ENCODE peak calls at places on chromosomes 1 and 21, in five cellular contexts. L is upper lobe of right lung, C is foreskin fibroblast, R is GM06990, G is PC-9. Y is an unnamed sample.

GRCh38 chr1:233282582-233282886 is 13.0 kb downstream of the PCNX2 start:
- DNase-seq in R (no peak), G (no peak), L (no peak), C (no peak), Y (no peak)

GRCh38 chr1:15714438-15715136 is 21.5 kb upstream of the SLC25A34 start:
- DNase-seq in R (no peak), C (peak), G (no peak), L (no peak), Y (no peak)

GRCh38 chr1:55275151-55275748 is 60.1 kb upstream of the USP24 start:
- DNase-seq in G (no peak), L (no peak), R (no peak), C (peak), Y (no peak)

GRCh38 chr1:222009105-222009730 is 267.3 kb upstream of the DUSP10 start:
- DNase-seq in L (no peak), G (peak), R (no peak), C (no peak), Y (no peak)

GRCh38 chr1:14737561-14738094 is 139.1 kb downstream of the KAZN start:
- DNase-seq in C (peak), R (no peak), G (no peak), L (no peak), Y (no peak)

GRCh38 chr1:110130113-110130591 is 17.9 kb downstream of the UBL4B start:
- DNase-seq in G (no peak), R (no peak), C (no peak), L (no peak), Y (no peak)

GRCh38 chr1:212699839-212700596 is at the start of gene BATF3:
- DNase-seq in L (peak), C (peak), G (no peak), R (peak), Y (peak)

GRCh38 chr1:94244816-94245215 is 7.4 kb upstream of the ARHGAP29 start:
- DNase-seq in L (no peak), R (no peak), G (no peak), C (no peak), Y (no peak)

GRCh38 chr1:42784946-42785693 is at the start of gene TMEM269:
- DNase-seq in G (no peak), R (no peak), C (peak), L (no peak), Y (peak)

GRCh38 chr1:8094481-8095241 is 68.6 kb upstream of the ERRFI1 start:
- DNase-seq in L (no peak), R (no peak), C (peak), G (no peak), Y (no peak)

GRCh38 chr21:17903029-17903806 is 84.1 kb upstream of the C21orf91 start:
- DNase-seq in R (peak), G (no peak), C (peak), L (no peak), Y (peak)

GRCh38 chr21:26759731-26760130 is 85.5 kb downstream of the ADAMTS1 start:
- DNase-seq in R (no peak), L (no peak), G (no peak), C (no peak), Y (no peak)

GRCh38 chr1:64744492-64745180 is at the start of gene RAVER2:
- DNase-seq in R (peak), L (peak), C (peak), G (peak), Y (peak)

GRCh38 chr21:41677671-41678015 is 89.2 kb downstream of the RIPK4 start:
- DNase-seq in L (peak), C (no peak), R (no peak), G (peak), Y (no peak)

GRCh38 chr1:25167269-25168192 is 64.8 kb downstream of the SYF2 start:
- DNase-seq in G (peak), L (no peak), R (no peak), C (no peak), Y (no peak)

GRCh38 chr1:228375578-228376261 is 30.9 kb downstream of the TRIM11 start:
- DNase-seq in C (no peak), R (no peak), G (no peak), L (peak), Y (no peak)

GRCh38 chr1:97160796-97161195 is 439.2 kb downstream of the PTBP2 start:
- DNase-seq in L (no peak), R (no peak), G (no peak), C (peak), Y (no peak)

GRCh38 chr1:33823401-33823800 is 40.5 kb upstream of the HMGB4 start:
- DNase-seq in L (no peak), R (no peak), G (no peak), C (no peak), Y (no peak)

GRCh38 chr1:24928631-24929090 is 1.4 kb downstream of the RUNX3 start:
- DNase-seq in G (no peak), C (no peak), R (no peak), L (no peak), Y (peak)

GRCh38 chr1:215083408-215083961 is 948 bp downstream of the KCNK2 start:
- DNase-seq in G (no peak), C (peak), R (no peak), L (peak), Y (no peak)

GRCh38 chr1:47232187-47232874 is at the start of gene TAL1:
- DNase-seq in L (no peak), G (no peak), C (no peak), R (no peak), Y (no peak)

GRCh38 chr21:41477641-41478318 is 30.2 kb downstream of the TMPRSS2 start:
- DNase-seq in C (peak), G (peak), L (peak), R (no peak), Y (no peak)

GRCh38 chr21:44714905-44715304 is 3.5 kb upstream of the TSPEAR start:
- DNase-seq in C (no peak), R (no peak), L (no peak), G (no peak), Y (no peak)

GRCh38 chr1:3816331-3817137 is 20.2 kb upstream of the LRRC47 start:
- DNase-seq in C (no peak), G (no peak), L (peak), R (no peak), Y (no peak)

GRCh38 chr21:45974073-45975016 is 7.2 kb upstream of the COL6A1 start:
- DNase-seq in C (peak), G (peak), R (no peak), L (peak), Y (no peak)

GRCh38 chr1:7574121-7575040 is 196.7 kb upstream of the VAMP3 start:
- DNase-seq in L (peak), R (no peak), G (no peak), C (no peak), Y (no peak)

GRCh38 chr1:42490237-42490636 is 27.2 kb downstream of the CCDC30 start:
- DNase-seq in C (no peak), L (no peak), G (no peak), R (no peak), Y (no peak)

GRCh38 chr1:30005972-30006619 is 717.3 kb downstream of the MATN1 start:
- DNase-seq in C (no peak), L (no peak), G (peak), R (no peak), Y (no peak)

GRCh38 chr1:179217943-179218507 is 11.5 kb downstream of the ABL2 start:
- DNase-seq in C (peak), G (no peak), L (no peak), R (no peak), Y (no peak)

GRCh38 chr1:174131032-174131638 is 28.2 kb upstream of the RABGAP1L start:
- DNase-seq in G (no peak), R (no peak), L (no peak), C (no peak), Y (no peak)

GRCh38 chr1:183264132-183264531 is 78.1 kb downstream of the LAMC2 start:
- DNase-seq in R (no peak), L (no peak), C (no peak), G (no peak), Y (no peak)

GRCh38 chr1:185337221-185337620 is 20.2 kb upstream of the IVNS1ABP start:
- DNase-seq in G (no peak), L (no peak), R (no peak), C (peak), Y (no peak)

GRCh38 chr21:45320261-45320990 is 32.7 kb upstream of the POFUT2 start:
- DNase-seq in G (no peak), L (peak), R (no peak), C (peak), Y (peak)

GRCh38 chr1:195897072-195897471 is 711.2 kb downstream of the KCNT2 start:
- DNase-seq in R (no peak), L (no peak), C (peak), G (no peak), Y (no peak)

GRCh38 chr1:157723157-157723556 is 22.6 kb upstream of the FCRL3 start:
- DNase-seq in R (no peak), G (no peak), C (no peak), L (no peak), Y (no peak)

GRCh38 chr1:157725214-157725577 is 24.6 kb upstream of the FCRL3 start:
- DNase-seq in C (no peak), R (peak), L (no peak), G (no peak), Y (no peak)

GRCh38 chr1:157721985-157722384 is 21.4 kb upstream of the FCRL3 start:
- DNase-seq in G (no peak), C (no peak), L (no peak), R (no peak), Y (no peak)

DNA sequence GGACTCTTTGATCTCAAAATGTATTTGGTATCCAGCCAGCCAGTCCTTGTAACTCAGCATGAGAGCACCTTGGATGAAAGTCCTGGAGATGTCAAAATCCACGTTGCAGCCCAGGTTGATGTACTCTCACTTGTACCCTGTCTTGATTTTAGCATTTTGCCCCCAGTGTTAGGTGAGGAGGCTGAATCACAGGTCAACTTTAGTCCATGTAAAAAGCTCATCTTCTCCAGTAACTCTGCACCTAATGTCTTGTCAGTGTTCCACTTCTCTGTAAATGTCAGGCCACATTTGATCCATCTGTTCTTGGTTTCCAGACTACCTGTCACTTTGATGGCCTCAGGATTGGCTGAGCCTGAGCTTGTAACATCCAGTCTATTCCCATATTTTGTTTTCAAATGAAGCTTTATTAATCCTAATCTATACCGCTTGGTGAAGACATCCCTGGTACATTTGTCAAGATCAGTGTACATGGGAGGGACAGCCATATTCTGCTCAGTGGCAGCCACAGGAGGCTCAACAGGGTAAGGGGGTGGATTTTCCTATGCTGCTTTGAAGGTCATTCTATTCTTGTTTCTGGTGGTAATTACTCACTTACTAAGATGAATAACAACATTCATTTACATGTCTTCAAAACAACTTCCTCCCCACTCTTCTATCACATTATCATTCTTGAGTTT is 24.1 kb upstream of the FCRL3 start:
- DNase-seq in G (no peak), L (no peak), R (no peak), C (no peak), Y (no peak)
- H3K4me3 ChIP-seq in G (no peak), L (no peak), R (no peak), C (no peak), Y (no peak)

GRCh38 chr1:2530501-2531361 is 668 bp upstream of the HES5 start:
- DNase-seq in G (no peak), L (no peak), C (no peak), R (no peak), Y (no peak)

GRCh38 chr1:2528016-2528415 is 1.6 kb upstream of the PANK4 start:
- DNase-seq in L (no peak), G (no peak), C (no peak), R (no peak), Y (no peak)

GRCh38 chr1:2528611-2528965 is 1.5 kb downstream of the HES5 start:
- DNase-seq in G (no peak), L (no peak), C (no peak), R (no peak), Y (no peak)

GRCh38 chr1:2529776-2530500 is at the start of gene HES5:
- DNase-seq in G (no peak), C (no peak), L (no peak), R (no peak), Y (no peak)

DNA sequence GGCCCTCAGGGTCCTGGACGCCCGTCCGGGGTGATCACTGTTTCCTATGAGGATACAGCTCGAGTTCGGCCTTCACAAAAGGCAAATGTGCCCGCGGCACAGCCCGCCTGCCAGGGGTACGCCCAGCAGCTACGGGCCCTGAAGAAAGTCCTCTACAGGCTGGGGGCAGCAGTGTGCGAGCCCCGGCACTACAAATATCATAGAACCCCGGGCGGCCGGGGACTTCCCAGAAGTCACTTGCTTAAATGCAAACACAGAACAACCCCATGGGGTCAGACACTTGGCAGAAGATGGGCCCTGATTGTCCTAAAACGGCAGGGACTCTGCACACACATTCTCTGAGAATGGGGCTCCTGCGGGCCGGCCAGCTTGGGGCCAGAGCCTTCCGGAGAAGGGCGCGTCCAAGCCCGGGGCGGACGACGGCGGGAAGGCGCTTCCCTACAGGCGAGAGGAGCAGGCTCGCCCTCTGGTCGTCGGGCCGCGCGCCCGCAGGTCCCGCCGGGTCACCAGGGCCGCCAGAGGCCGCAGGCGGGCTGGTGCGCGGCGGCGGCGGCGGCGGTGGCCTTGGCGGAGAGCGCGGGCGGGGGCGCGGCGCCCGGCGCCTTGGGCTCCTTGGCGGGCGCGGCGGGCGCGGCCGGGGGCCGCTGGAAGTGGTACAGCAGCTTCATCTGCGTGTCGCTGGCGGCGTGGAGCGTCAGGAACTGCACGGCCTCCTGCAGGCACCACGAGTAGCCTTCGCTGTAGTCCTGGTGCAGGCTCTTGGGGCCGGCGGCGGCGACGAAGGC is 905 bp downstream of the HES5 start:
- DNase-seq in L (no peak), R (no peak), G (peak), C (peak), Y (no peak)
- H3K4me3 ChIP-seq in L (peak), R (peak), G (no peak), C (no peak), Y (no peak)

GRCh38 chr21:35044770-35045538 is 4.1 kb downstream of the RUNX1 start:
- DNase-seq in C (no peak), R (peak), L (no peak), G (no peak), Y (no peak)

GRCh38 chr21:35046223-35046690 is 2.8 kb downstream of the RUNX1 start:
- DNase-seq in G (no peak), C (no peak), L (no peak), R (no peak), Y (no peak)

GRCh38 chr21:35048183-35048601 is 910 bp downstream of the RUNX1 start:
- DNase-seq in C (peak), R (peak), G (peak), L (peak), Y (no peak)

GRCh38 chr21:35045539-35046222 is 3.4 kb downstream of the RUNX1 start:
- DNase-seq in G (no peak), R (peak), L (no peak), C (no peak), Y (peak)

GRCh38 chr21:35046880-35047229 is 2.2 kb downstream of the RUNX1 start:
- DNase-seq in G (peak), L (no peak), R (no peak), C (no peak), Y (no peak)
- H3K4me3 ChIP-seq in G (peak), L (peak), R (peak), C (peak), Y (peak)

GRCh38 chr21:42988234-42988965 is 14.0 kb downstream of the PKNOX1 start:
- DNase-seq in C (peak), R (no peak), G (no peak), L (no peak), Y (no peak)

GRCh38 chr21:42992943-42993712 is 18.8 kb downstream of the PKNOX1 start:
- DNase-seq in C (no peak), R (no peak), G (no peak), L (peak), Y (no peak)

GRCh38 chr21:42997053-42997452 is 22.7 kb downstream of the PKNOX1 start:
- DNase-seq in C (peak), L (peak), R (no peak), G (peak), Y (no peak)

GRCh38 chr21:42990251-42990650 is 15.9 kb downstream of the PKNOX1 start:
- DNase-seq in C (no peak), G (no peak), L (no peak), R (no peak), Y (no peak)

GRCh38 chr21:42991992-42992740 is 17.8 kb downstream of the PKNOX1 start:
- DNase-seq in G (peak), L (peak), C (peak), R (no peak), Y (no peak)
- H3K4me3 ChIP-seq in G (no peak), L (no peak), C (no peak), R (no peak), Y (no peak)

GRCh38 chr21:16079830-16080229 is 350.0 kb downstream of the USP25 start:
- DNase-seq in G (no peak), C (peak), L (no peak), R (no peak), Y (no peak)
- H3K4me3 ChIP-seq in G (no peak), C (no peak), L (no peak), R (no peak), Y (no peak)